ENCODE peak calls at places on chromosomes 6 and 20, in seven cellular contexts. One of them, this sample, is unnamed.

GRCh38 chr6:36355819-36356218 is 19.1 kb upstream of the BNIP5 start:
- DNase-seq in amniotic stem cell: no peak
- DNase-seq in mesothelial cell of epicardium: no peak
- DNase-seq in memory B cell: no peak
- DNase-seq in activated T-cell treated with anti-CD3 and anti-CD28 coated beads, Interleukin-2, amount 50 U/mL, for 1 hour: no peak
- DNase-seq in GM19239: no peak
- DNase-seq in heart right ventricle: no peak
- DNase-seq in this sample: no peak

GRCh38 chr6:39339111-39339510 is 16.6 kb upstream of the KCNK16 start:
- DNase-seq in amniotic stem cell: no peak
- DNase-seq in mesothelial cell of epicardium: no peak
- DNase-seq in memory B cell: no peak
- DNase-seq in activated T-cell treated with anti-CD3 and anti-CD28 coated beads, Interleukin-2, amount 50 U/mL, for 1 hour: no peak
- DNase-seq in GM19239: no peak
- DNase-seq in heart right ventricle: no peak
- DNase-seq in this sample: no peak

GRCh38 chr6:168507730-168508129 is 66.7 kb downstream of the SMOC2 start:
- DNase-seq in amniotic stem cell: no peak
- DNase-seq in mesothelial cell of epicardium: no peak
- DNase-seq in memory B cell: no peak
- DNase-seq in activated T-cell treated with anti-CD3 and anti-CD28 coated beads, Interleukin-2, amount 50 U/mL, for 1 hour: no peak
- DNase-seq in GM19239: no peak
- DNase-seq in heart right ventricle: no peak
- DNase-seq in this sample: no peak

GRCh38 chr6:9532621-9533557 is 882.0 kb downstream of the TFAP2A start:
- DNase-seq in amniotic stem cell: no peak
- DNase-seq in mesothelial cell of epicardium: no peak
- DNase-seq in memory B cell: no peak
- DNase-seq in activated T-cell treated with anti-CD3 and anti-CD28 coated beads, Interleukin-2, amount 50 U/mL, for 1 hour: no peak
- DNase-seq in GM19239: no peak
- DNase-seq in heart right ventricle: no peak
- DNase-seq in this sample: no peak

GRCh38 chr20:63124092-63124781 is 91.7 kb downstream of the YTHDF1 start:
- DNase-seq in amniotic stem cell: no peak
- DNase-seq in mesothelial cell of epicardium: peak; percentile 16
- DNase-seq in memory B cell: no peak
- DNase-seq in activated T-cell treated with anti-CD3 and anti-CD28 coated beads, Interleukin-2, amount 50 U/mL, for 1 hour: no peak
- DNase-seq in GM19239: no peak
- DNase-seq in heart right ventricle: no peak
- DNase-seq in this sample: no peak

GRCh38 chr6:72824833-72825232 is 203.0 kb downstream of the KCNQ5 start:
- DNase-seq in amniotic stem cell: no peak
- DNase-seq in mesothelial cell of epicardium: no peak
- DNase-seq in memory B cell: no peak
- DNase-seq in activated T-cell treated with anti-CD3 and anti-CD28 coated beads, Interleukin-2, amount 50 U/mL, for 1 hour: no peak
- DNase-seq in GM19239: peak; percentile 1
- DNase-seq in heart right ventricle: no peak
- DNase-seq in this sample: no peak

GRCh38 chr6:46421239-46421638 is 70.0 kb downstream of the RCAN2 start:
- DNase-seq in amniotic stem cell: no peak
- DNase-seq in mesothelial cell of epicardium: no peak
- DNase-seq in memory B cell: no peak
- DNase-seq in activated T-cell treated with anti-CD3 and anti-CD28 coated beads, Interleukin-2, amount 50 U/mL, for 1 hour: no peak
- DNase-seq in GM19239: no peak
- DNase-seq in heart right ventricle: no peak
- DNase-seq in this sample: no peak

GRCh38 chr6:44304282-44305199 is 8.6 kb downstream of the AARS2 start:
- DNase-seq in amniotic stem cell: no peak
- DNase-seq in mesothelial cell of epicardium: no peak
- DNase-seq in memory B cell: peak; percentile 32
- DNase-seq in activated T-cell treated with anti-CD3 and anti-CD28 coated beads, Interleukin-2, amount 50 U/mL, for 1 hour: peak; percentile 55
- DNase-seq in GM19239: peak; percentile 46
- DNase-seq in heart right ventricle: no peak
- DNase-seq in this sample: no peak

GRCh38 chr6:79646006-79646405 is 14.9 kb downstream of the SH3BGRL2 start:
- DNase-seq in amniotic stem cell: no peak
- DNase-seq in mesothelial cell of epicardium: no peak
- DNase-seq in memory B cell: no peak
- DNase-seq in activated T-cell treated with anti-CD3 and anti-CD28 coated beads, Interleukin-2, amount 50 U/mL, for 1 hour: no peak
- DNase-seq in GM19239: no peak
- DNase-seq in heart right ventricle: no peak
- DNase-seq in this sample: no peak

GRCh38 chr6:17865798-17866725 is 121.4 kb downstream of the KIF13A start:
- DNase-seq in amniotic stem cell: peak; percentile 87
- DNase-seq in mesothelial cell of epicardium: no peak
- DNase-seq in memory B cell: no peak
- DNase-seq in activated T-cell treated with anti-CD3 and anti-CD28 coated beads, Interleukin-2, amount 50 U/mL, for 1 hour: no peak
- DNase-seq in GM19239: no peak
- DNase-seq in heart right ventricle: peak; percentile 74
- DNase-seq in this sample: peak; percentile 76

GRCh38 chr6:54981647-54982046 is 135.1 kb downstream of the FAM83B start:
- DNase-seq in amniotic stem cell: no peak
- DNase-seq in mesothelial cell of epicardium: no peak
- DNase-seq in memory B cell: no peak
- DNase-seq in activated T-cell treated with anti-CD3 and anti-CD28 coated beads, Interleukin-2, amount 50 U/mL, for 1 hour: no peak
- DNase-seq in GM19239: no peak
- DNase-seq in heart right ventricle: no peak
- DNase-seq in this sample: peak; percentile 29

GRCh38 chr20:23156170-23156841 is 70.2 kb upstream of the CD93 start:
- DNase-seq in amniotic stem cell: peak; percentile 38
- DNase-seq in mesothelial cell of epicardium: no peak
- DNase-seq in memory B cell: no peak
- DNase-seq in activated T-cell treated with anti-CD3 and anti-CD28 coated beads, Interleukin-2, amount 50 U/mL, for 1 hour: no peak
- DNase-seq in GM19239: no peak
- DNase-seq in heart right ventricle: no peak
- DNase-seq in this sample: no peak

GRCh38 chr6:73394577-73395354 is at the start of gene DDX43:
- DNase-seq in amniotic stem cell: no peak
- DNase-seq in mesothelial cell of epicardium: no peak
- DNase-seq in memory B cell: peak; percentile 58
- DNase-seq in activated T-cell treated with anti-CD3 and anti-CD28 coated beads, Interleukin-2, amount 50 U/mL, for 1 hour: no peak
- DNase-seq in GM19239: no peak
- DNase-seq in heart right ventricle: peak; percentile 27
- DNase-seq in this sample: no peak